ENCODE peak calls at places on chromosome 7, in five cellular contexts. D, E, J, N and T are unnamed samples.
A peak's percentile ranks its signal among the peaks of the same experiment; 100 is the strongest.

GRCh38 chr7:55490099-55490498 is 82.2 kb downstream of the VOPP1 start:
- DNase-seq in D (no peak), E (no peak), J (no peak), N (peak; percentile 62), T (no peak)

GRCh38 chr7:40077849-40078248 is 56.6 kb downstream of the MPLKIP start:
- DNase-seq in D (no peak), E (no peak), J (no peak), N (no peak), T (no peak)

GRCh38 chr7:109752068-109752467 is 1182.4 kb downstream of the DNAJB9 start:
- DNase-seq in D (no peak), E (no peak), J (no peak), N (no peak), T (no peak)

GRCh38 chr7:154927624-154928125 is 75.2 kb downstream of the PAXIP1 start:
- DNase-seq in D (peak; percentile 66), E (peak; percentile 87), J (peak; percentile 45), N (peak; percentile 83), T (peak; percentile 92)

GRCh38 chr7:11170160-11170559 is 196.5 kb downstream of the PHF14 start:
- DNase-seq in D (no peak), E (no peak), J (no peak), N (no peak), T (no peak)

GRCh38 chr7:26153823-26154783 is 2.1 kb downstream of the NFE2L3 start:
- DNase-seq in D (no peak), E (peak; percentile 82), J (no peak), N (no peak), T (no peak)

GRCh38 chr7:72313906-72314305 is 98.2 kb downstream of the CALN1 start:
- DNase-seq in D (no peak), E (no peak), J (no peak), N (no peak), T (no peak)

GRCh38 chr7:27973625-27974024 is 207.0 kb downstream of the JAZF1 start:
- DNase-seq in D (no peak), E (no peak), J (no peak), N (no peak), T (no peak)

GRCh38 chr7:76071316-76072242 is 23.7 kb downstream of the MDH2 start:
- DNase-seq in D (no peak), E (peak; percentile 47), J (peak; percentile 40), N (no peak), T (peak; percentile 59)

GRCh38 chr7:18153183-18153748 is 125.6 kb upstream of the PRPS1L1 start:
- DNase-seq in D (no peak), E (no peak), J (no peak), N (no peak), T (no peak)

GRCh38 chr7:81420526-81420925 is 349.3 kb downstream of the HGF start:
- DNase-seq in D (no peak), E (no peak), J (no peak), N (no peak), T (peak; percentile 30)

GRCh38 chr7:105802611-105803520 is 73.5 kb downstream of the ATXN7L1 start:
- DNase-seq in D (no peak), E (no peak), J (no peak), N (no peak), T (peak; percentile 23)

GRCh38 chr7:98229991-98230745 is 18.9 kb downstream of the BHLHA15 start:
- DNase-seq in D (no peak), E (no peak), J (no peak), N (no peak), T (no peak)

GRCh38 chr7:139644191-139644590 is 120.7 kb downstream of the CLEC2L start:
- DNase-seq in D (no peak), E (no peak), J (no peak), N (no peak), T (no peak)

GRCh38 chr7:49669692-49670260 is 103.7 kb upstream of the VWC2 start:
- DNase-seq in D (no peak), E (no peak), J (peak; percentile 17), N (no peak), T (no peak)

GRCh38 chr7:19404912-19405329 is 259.7 kb upstream of the FERD3L start:
- DNase-seq in D (peak; percentile 43), E (no peak), J (no peak), N (no peak), T (peak; percentile 46)

GRCh38 chr7:41881313-41882130 is 178.6 kb upstream of the INHBA start:
- DNase-seq in D (no peak), E (peak; percentile 46), J (no peak), N (no peak), T (no peak)

GRCh38 chr7:1130021-1130990 is 29.7 kb downstream of the ZFAND2A start:
- DNase-seq in D (no peak), E (no peak), J (no peak), N (no peak), T (no peak)

GRCh38 chr7:41817386-41817785 is 114.5 kb upstream of the INHBA start:
- DNase-seq in D (no peak), E (no peak), J (no peak), N (no peak), T (no peak)

DNA sequence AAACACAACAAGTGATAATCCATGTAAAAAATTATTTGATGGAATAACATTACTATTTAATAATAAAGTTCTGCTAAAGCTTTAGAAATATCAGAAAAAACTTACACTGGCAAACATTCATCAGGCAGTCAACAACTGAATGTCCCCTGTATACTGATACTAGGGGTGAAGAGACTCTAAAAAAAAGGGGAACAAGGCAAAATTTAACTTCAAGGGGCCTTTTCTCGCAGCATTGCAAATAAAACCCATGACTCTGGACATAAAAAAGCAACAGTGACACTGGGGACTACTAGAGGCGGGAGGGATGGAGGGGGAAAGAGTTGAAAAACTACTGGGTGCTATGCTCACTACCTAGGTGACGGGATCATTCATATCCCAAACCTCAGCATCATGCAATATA is 5.8 kb upstream of the IFRD1 start:
- DNase-seq in D (no peak), E (no peak), J (no peak), N (no peak), T (no peak)
- H3K4me3 ChIP-seq in D (no peak overlapping the region), E (no peak overlapping the region), J (no peak overlapping the region), N (no peak overlapping the region), T (no peak overlapping the region)

GRCh38 chr7:73679709-73680108 is 3.5 kb downstream of the DNAJC30 start:
- DNase-seq in D (no peak), E (no peak), J (no peak), N (no peak), T (no peak)

GRCh38 chr7:73680501-73680900 is 2.8 kb downstream of the DNAJC30 start:
- DNase-seq in D (no peak), E (no peak), J (no peak), N (no peak), T (no peak)

GRCh38 chr7:73682745-73683055 is 553 bp downstream of the DNAJC30 start:
- DNase-seq in D (no peak), E (no peak), J (no peak), N (no peak), T (no peak)

GRCh38 chr7:73678862-73679261 is 4.4 kb downstream of the DNAJC30 start:
- DNase-seq in D (no peak), E (no peak), J (no peak), N (no peak), T (no peak)

DNA sequence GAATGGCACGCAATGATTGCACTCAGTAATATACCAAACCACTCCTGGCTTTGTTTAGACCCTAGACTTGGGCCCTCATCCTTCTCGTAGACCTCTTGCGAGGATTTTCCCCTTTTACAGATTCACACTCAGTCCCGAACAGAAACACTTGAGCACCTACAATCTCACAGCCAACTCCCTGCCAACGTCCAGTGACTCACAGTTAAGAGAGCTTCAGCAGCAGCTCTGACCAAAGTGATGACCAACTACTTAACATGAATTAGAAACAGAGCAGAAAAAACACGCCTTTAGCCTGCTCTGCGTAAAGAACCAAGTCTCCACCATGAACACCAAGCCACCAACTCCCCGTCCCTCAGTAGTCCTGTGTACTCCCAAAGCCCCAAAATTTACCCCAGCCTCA is 2.2 kb downstream of the DNAJC30 start:
- DNase-seq in D (no peak), E (no peak), J (no peak), N (no peak), T (no peak)
- H3K4me3 ChIP-seq in D (no peak overlapping the region), E (no peak overlapping the region), J (peak overlapping the region; percentile 100), N (no peak overlapping the region), T (no peak overlapping the region)

GRCh38 chr7:131061818-131062217 is 265.9 kb upstream of the MKLN1 start:
- DNase-seq in D (no peak), E (no peak), J (no peak), N (no peak), T (no peak)
- H3K4me3 ChIP-seq in D (no peak overlapping the region), E (no peak overlapping the region), J (no peak overlapping the region), N (no peak overlapping the region), T (no peak overlapping the region)

GRCh38 chr7:36840930-36841329 is 116.6 kb upstream of the AOAH start:
- DNase-seq in D (no peak), E (no peak), J (no peak), N (no peak), T (no peak)

GRCh38 chr7:36844374-36844773 is 120.1 kb upstream of the AOAH start:
- DNase-seq in D (no peak), E (no peak), J (no peak), N (no peak), T (no peak)

DNA sequence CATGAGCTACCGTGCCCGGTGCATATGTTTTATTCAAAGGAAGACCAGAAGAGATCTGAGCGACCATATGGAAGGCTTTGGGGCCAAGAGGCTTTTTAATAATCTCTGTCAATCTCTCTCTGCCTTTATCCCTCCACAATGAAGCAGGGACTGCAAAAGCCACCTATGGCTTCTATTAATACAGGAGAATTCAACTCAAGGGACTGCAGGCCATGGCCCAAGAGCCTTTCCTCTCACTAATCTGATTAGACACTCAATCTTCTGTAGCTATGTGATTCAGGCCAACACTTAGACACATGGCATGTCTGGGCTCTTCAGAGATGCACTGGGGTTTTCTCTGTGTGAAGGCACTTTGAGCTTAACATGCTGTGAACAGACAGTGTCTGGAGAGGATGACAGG is 114.3 kb upstream of the AOAH start:
- DNase-seq in D (no peak), E (no peak), J (no peak), N (no peak), T (no peak)
- H3K4me3 ChIP-seq in D (no peak overlapping the region), E (no peak overlapping the region), J (no peak overlapping the region), N (no peak overlapping the region), T (no peak overlapping the region)

GRCh38 chr7:150688630-150689029 is 3.1 kb downstream of the GIMAP2 start:
- DNase-seq in D (no peak), E (no peak), J (no peak), N (no peak), T (no peak)

GRCh38 chr7:150686030-150686626 is 622 bp downstream of the GIMAP2 start:
- DNase-seq in D (no peak), E (no peak), J (no peak), N (no peak), T (no peak)

GRCh38 chr7:150685219-150686029 is at the start of gene GIMAP2:
- DNase-seq in D (no peak), E (no peak), J (no peak), N (no peak), T (peak; percentile 16)
- H3K4me3 ChIP-seq in D (no peak within 1 kb of the TSS), E (peak within 1 kb of the TSS; percentile 33), J (peak within 1 kb of the TSS; percentile 65), N (peak within 1 kb of the TSS; percentile 33), T (no peak within 1 kb of the TSS)

GRCh38 chr7:3301472-3301778 is 373 bp downstream of the SDK1 start:
- DNase-seq in D (no peak), E (no peak), J (no peak), N (no peak), T (no peak)
- H3K4me3 ChIP-seq in D (peak overlapping the region; percentile 84), E (peak overlapping the region; percentile 51), J (peak overlapping the region; percentile 72), N (no peak overlapping the region), T (peak overlapping the region; percentile 60)